ENCODE peak calls at places on chromosomes 5 and 9, in six cellular contexts. J is ELF-1; V is stimulated activated CD4-positive, alpha-beta T cell treated with anti-CD3 and anti-CD28 coated beads, Interleukin-12 subunit alpha, Interleukin-12 subunit beta, amount 100 ng/mL, for 4 hours; P is foreskin fibroblast; K is activated naive CD8-positive, alpha-beta T cell treated with anti-CD3 and anti-CD28 coated beads, Interleukin-2, amount 50 U/mL, for 24 hours; M is NCI-H187. G is an unnamed sample.
A peak's percentile ranks its signal among the peaks of the same experiment; 100 is the strongest.

GRCh38 chr9:99431103-99431502 is 209.0 kb downstream of the SEC61B start:
- DNase-seq in J (no peak), V (no peak), P (peak; percentile 56), K (no peak), M (no peak), G (no peak)

GRCh38 chr9:109755040-109755439 is 25.0 kb upstream of the PALM2AKAP2 start:
- DNase-seq in J (peak; percentile 18), V (no peak), P (no peak), K (no peak), M (no peak), G (no peak)

GRCh38 chr5:151159649-151160373 is 2.2 kb upstream of the ANXA6 start:
- DNase-seq in J (no peak), V (no peak), P (no peak), K (no peak), M (no peak), G (no peak)

GRCh38 chr5:140795259-140795641 is 598 bp downstream of the PCDHA2 start:
- DNase-seq in J (peak; percentile 18), V (no peak), P (no peak), K (no peak), M (peak; percentile 17), G (peak; percentile 17)

GRCh38 chr5:6328173-6328572 is 50.2 kb downstream of the MED10 start:
- DNase-seq in J (peak; percentile 73), V (no peak), P (no peak), K (peak; percentile 5), M (no peak), G (no peak)

GRCh38 chr9:91059713-91060112 is 258.1 kb downstream of the SYK start:
- DNase-seq in J (no peak), V (no peak), P (peak; percentile 71), K (no peak), M (no peak), G (peak; percentile 47)

GRCh38 chr9:89797970-89798369 is 193.2 kb downstream of the GADD45G start:
- DNase-seq in J (no peak), V (no peak), P (no peak), K (no peak), M (no peak), G (no peak)

GRCh38 chr5:143796110-143796509 is 15.9 kb upstream of the HMHB1 start:
- DNase-seq in J (no peak), V (no peak), P (no peak), K (no peak), M (no peak), G (no peak)

GRCh38 chr5:5323551-5323950 is 98.9 kb upstream of the ICE1 start:
- DNase-seq in J (no peak), V (no peak), P (no peak), K (no peak), M (no peak), G (no peak)

GRCh38 chr5:133944263-133945230 is 23.9 kb downstream of the C5orf15 start:
- DNase-seq in J (peak; percentile 68), V (peak; percentile 46), P (peak; percentile 23), K (peak; percentile 67), M (peak; percentile 67), G (peak; percentile 49)

GRCh38 chr5:143341807-143342570 is 61.5 kb downstream of the NR3C1 start:
- DNase-seq in J (no peak), V (no peak), P (peak; percentile 56), K (no peak), M (no peak), G (peak; percentile 32)

GRCh38 chr5:145787507-145787906 is 47.6 kb downstream of the PRELID2 start:
- DNase-seq in J (no peak), V (no peak), P (no peak), K (no peak), M (no peak), G (no peak)

GRCh38 chr5:163760498-163760897 is 255.1 kb downstream of the MAT2B start:
- DNase-seq in J (no peak), V (no peak), P (peak; percentile 78), K (no peak), M (no peak), G (peak; percentile 3)

GRCh38 chr5:180333661-180334060 is 19.5 kb downstream of the GFPT2 start:
- DNase-seq in J (no peak), V (no peak), P (peak; percentile 82), K (no peak), M (no peak), G (peak; percentile 62)

GRCh38 chr5:63774939-63775338 is 187.3 kb downstream of the HTR1A start:
- DNase-seq in J (no peak), V (no peak), P (no peak), K (no peak), M (no peak), G (no peak)

GRCh38 chr5:93596676-93597441 is 13.8 kb downstream of the NR2F1 start:
- DNase-seq in J (peak; percentile 88), V (no peak), P (no peak), K (no peak), M (no peak), G (no peak)

GRCh38 chr5:56676091-56676768 is 139.1 kb upstream of the MAP3K1 start:
- DNase-seq in J (peak; percentile 29), V (no peak), P (no peak), K (no peak), M (no peak), G (no peak)

GRCh38 chr9:75990905-75991304 is 100.4 kb downstream of the PCSK5 start:
- DNase-seq in J (no peak), V (no peak), P (no peak), K (no peak), M (no peak), G (no peak)

GRCh38 chr9:110592075-110592830 is 12.7 kb upstream of the SVEP1 start:
- DNase-seq in J (peak; percentile 36), V (no peak), P (no peak), K (no peak), M (no peak), G (no peak)

GRCh38 chr5:61275841-61276240 is 56.2 kb upstream of the ZSWIM6 start:
- DNase-seq in J (peak; percentile 41), V (peak; percentile 5), P (peak; percentile 80), K (peak; percentile 36), M (no peak), G (peak; percentile 41)

GRCh38 chr9:6758418-6759113 is 793 bp downstream of the KDM4C start:
- DNase-seq in J (peak; percentile 66), V (peak; percentile 31), P (peak; percentile 31), K (peak; percentile 64), M (no peak), G (peak; percentile 25)

GRCh38 chr5:144085381-144085780 is 85.1 kb downstream of the YIPF5 start:
- DNase-seq in J (no peak), V (no peak), P (no peak), K (no peak), M (no peak), G (no peak)

GRCh38 chr5:63768221-63768620 is 194.0 kb downstream of the HTR1A start:
- DNase-seq in J (no peak), V (no peak), P (no peak), K (no peak), M (no peak), G (no peak)

G was measured in AG08395.